ENCODE peak calls at places on chromosome 16, in six cellular contexts. One of them, this sample, is unnamed.

GRCh38 chr16:48384305-48384981 is 770 bp downstream of the SIAH1 start:
- DNase-seq in GM23338: peak
- DNase-seq in MM.1S: peak
- DNase-seq in neural progenitor cell: peak
- DNase-seq in PC-3: peak
- DNase-seq in HCT116: no peak
- DNase-seq in this sample: peak

GRCh38 chr16:17590711-17591654 is 120.2 kb upstream of the XYLT1 start:
- DNase-seq in GM23338: no peak
- DNase-seq in MM.1S: no peak
- DNase-seq in neural progenitor cell: no peak
- DNase-seq in PC-3: no peak
- DNase-seq in HCT116: no peak
- DNase-seq in this sample: no peak

GRCh38 chr16:5982979-5983378 is 885.4 kb upstream of the EEF2KMT start:
- DNase-seq in GM23338: no peak
- DNase-seq in MM.1S: no peak
- DNase-seq in neural progenitor cell: peak
- DNase-seq in PC-3: no peak
- DNase-seq in HCT116: no peak
- DNase-seq in this sample: no peak

GRCh38 chr16:56610017-56610608 is 1.7 kb downstream of the MT2A start:
- DNase-seq in GM23338: no peak
- DNase-seq in MM.1S: no peak
- DNase-seq in neural progenitor cell: no peak
- DNase-seq in PC-3: peak
- DNase-seq in HCT116: peak
- DNase-seq in this sample: peak

GRCh38 chr16:23771027-23771426 is 16.2 kb downstream of the CHP2 start:
- DNase-seq in GM23338: no peak
- DNase-seq in MM.1S: no peak
- DNase-seq in neural progenitor cell: no peak
- DNase-seq in PC-3: peak
- DNase-seq in HCT116: no peak
- DNase-seq in this sample: no peak

GRCh38 chr16:23709536-23709935 is 3.5 kb downstream of the ERN2 start:
- DNase-seq in GM23338: no peak
- DNase-seq in MM.1S: no peak
- DNase-seq in neural progenitor cell: no peak
- DNase-seq in PC-3: no peak
- DNase-seq in HCT116: no peak
- DNase-seq in this sample: no peak

GRCh38 chr16:50282010-50282538 is 15.7 kb downstream of the ADCY7 start:
- DNase-seq in GM23338: no peak
- DNase-seq in MM.1S: peak
- DNase-seq in neural progenitor cell: no peak
- DNase-seq in PC-3: no peak
- DNase-seq in HCT116: no peak
- DNase-seq in this sample: no peak

GRCh38 chr16:21685034-21685455 is 21.3 kb downstream of the OTOA start:
- DNase-seq in GM23338: peak
- DNase-seq in MM.1S: no peak
- DNase-seq in neural progenitor cell: peak
- DNase-seq in PC-3: no peak
- DNase-seq in HCT116: no peak
- DNase-seq in this sample: peak

GRCh38 chr16:28321700-28322411 is 29.5 kb downstream of the SBK1 start:
- DNase-seq in GM23338: peak
- DNase-seq in MM.1S: peak
- DNase-seq in neural progenitor cell: peak
- DNase-seq in PC-3: peak
- DNase-seq in HCT116: peak
- DNase-seq in this sample: peak

GRCh38 chr16:68070811-68071546 is 14.2 kb upstream of the NFATC3 start:
- DNase-seq in GM23338: no peak
- DNase-seq in MM.1S: no peak
- DNase-seq in neural progenitor cell: no peak
- DNase-seq in PC-3: no peak
- DNase-seq in HCT116: no peak
- DNase-seq in this sample: no peak

GRCh38 chr16:8634991-8635736 is 13.7 kb downstream of the METTL22 start:
- DNase-seq in GM23338: peak
- DNase-seq in MM.1S: no peak
- DNase-seq in neural progenitor cell: peak
- DNase-seq in PC-3: peak
- DNase-seq in HCT116: no peak
- DNase-seq in this sample: peak

GRCh38 chr16:53891409-53892139 is 187.6 kb downstream of the FTO start:
- DNase-seq in GM23338: no peak
- DNase-seq in MM.1S: no peak
- DNase-seq in neural progenitor cell: no peak
- DNase-seq in PC-3: no peak
- DNase-seq in HCT116: no peak
- DNase-seq in this sample: no peak

GRCh38 chr16:15495898-15496297 is 61.5 kb downstream of the BMERB1 start:
- DNase-seq in GM23338: no peak
- DNase-seq in MM.1S: no peak
- DNase-seq in neural progenitor cell: no peak
- DNase-seq in PC-3: no peak
- DNase-seq in HCT116: no peak
- DNase-seq in this sample: no peak

GRCh38 chr16:47475786-47476185 is 14.7 kb downstream of the PHKB start:
- DNase-seq in GM23338: no peak
- DNase-seq in MM.1S: no peak
- DNase-seq in neural progenitor cell: no peak
- DNase-seq in PC-3: no peak
- DNase-seq in HCT116: no peak
- DNase-seq in this sample: no peak

GRCh38 chr16:23948949-23949392 is 113.2 kb downstream of the PRKCB start:
- DNase-seq in GM23338: no peak
- DNase-seq in MM.1S: no peak
- DNase-seq in neural progenitor cell: no peak
- DNase-seq in PC-3: no peak
- DNase-seq in HCT116: no peak
- DNase-seq in this sample: no peak

GRCh38 chr16:67404740-67405226 is 11.5 kb upstream of the TPPP3 start:
- DNase-seq in GM23338: no peak
- DNase-seq in MM.1S: no peak
- DNase-seq in neural progenitor cell: no peak
- DNase-seq in PC-3: peak
- DNase-seq in HCT116: peak
- DNase-seq in this sample: peak

GRCh38 chr16:72025404-72026114 is 17.0 kb downstream of the DHODH start:
- DNase-seq in GM23338: no peak
- DNase-seq in MM.1S: no peak
- DNase-seq in neural progenitor cell: no peak
- DNase-seq in PC-3: no peak
- DNase-seq in HCT116: no peak
- DNase-seq in this sample: no peak

GRCh38 chr16:65249768-65250167 is 127.9 kb upstream of the CDH11 start:
- DNase-seq in GM23338: peak
- DNase-seq in MM.1S: no peak
- DNase-seq in neural progenitor cell: no peak
- DNase-seq in PC-3: no peak
- DNase-seq in HCT116: no peak
- DNase-seq in this sample: peak

GRCh38 chr16:12225816-12226480 is 249.4 kb downstream of the SNX29 start:
- DNase-seq in GM23338: no peak
- DNase-seq in MM.1S: no peak
- DNase-seq in neural progenitor cell: no peak
- DNase-seq in PC-3: no peak
- DNase-seq in HCT116: no peak
- DNase-seq in this sample: no peak

DNA sequence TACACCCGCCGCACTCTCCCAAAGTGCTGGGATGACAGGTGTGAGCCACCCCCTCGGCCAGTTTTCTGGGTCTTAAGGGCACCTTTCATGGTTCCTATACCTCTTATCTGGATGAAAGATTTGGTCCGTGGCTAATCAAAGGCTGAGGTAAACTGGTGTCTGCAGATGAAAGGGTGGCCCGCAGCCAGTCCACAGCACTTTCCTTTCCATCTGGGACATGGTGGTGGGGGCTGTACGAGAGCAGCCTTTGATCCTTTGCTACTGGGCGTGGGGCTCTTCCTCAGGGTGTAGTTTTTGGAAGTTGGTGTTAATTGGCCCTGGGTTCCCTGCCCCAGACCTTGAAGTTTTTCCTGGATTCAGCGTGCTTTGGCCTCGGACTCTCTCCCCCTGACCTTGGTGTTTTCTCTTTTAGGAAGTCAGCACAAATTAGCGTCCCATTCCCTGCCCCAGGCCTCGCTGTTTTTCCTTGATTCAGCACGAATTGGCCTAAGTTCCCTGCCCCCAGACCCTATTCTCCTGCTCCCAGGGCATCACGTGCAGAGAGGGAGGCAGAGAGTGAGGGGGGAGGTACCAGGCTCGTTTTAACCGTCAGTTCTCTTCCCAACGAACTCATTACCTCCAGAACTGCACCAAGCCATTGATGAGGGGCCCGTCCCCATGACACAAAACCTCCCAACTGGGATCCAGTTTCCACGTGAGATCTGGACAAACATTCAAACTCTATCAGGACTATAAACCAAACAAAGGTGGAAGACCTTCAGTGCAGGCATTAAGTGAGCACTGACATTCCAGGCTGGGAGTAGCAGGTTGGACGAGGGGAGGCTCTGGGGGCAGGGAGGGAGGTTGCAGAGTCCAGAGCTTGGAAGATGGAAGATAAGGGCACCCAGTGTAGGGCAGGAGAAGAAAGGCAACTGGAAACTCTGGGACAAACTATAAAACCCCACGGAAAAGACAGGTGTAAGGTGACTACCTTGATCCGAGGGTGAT is 11.6 kb downstream of the DPEP1 start:
- DNase-seq in GM23338: no peak
- DNase-seq in MM.1S: no peak
- DNase-seq in neural progenitor cell: no peak
- DNase-seq in PC-3: no peak
- DNase-seq in HCT116: no peak
- DNase-seq in this sample: no peak
- TF ChIP-seq EZH2 in GM23338: no peak
- TF ChIP-seq EZH2 in MM.1S: no peak
- TF ChIP-seq EZH2 in neural progenitor cell: no peak
- TF ChIP-seq EZH2 in PC-3: no peak
- TF ChIP-seq EZH2 in HCT116: no peak
- TF ChIP-seq EZH2 in this sample: no peak

DNA sequence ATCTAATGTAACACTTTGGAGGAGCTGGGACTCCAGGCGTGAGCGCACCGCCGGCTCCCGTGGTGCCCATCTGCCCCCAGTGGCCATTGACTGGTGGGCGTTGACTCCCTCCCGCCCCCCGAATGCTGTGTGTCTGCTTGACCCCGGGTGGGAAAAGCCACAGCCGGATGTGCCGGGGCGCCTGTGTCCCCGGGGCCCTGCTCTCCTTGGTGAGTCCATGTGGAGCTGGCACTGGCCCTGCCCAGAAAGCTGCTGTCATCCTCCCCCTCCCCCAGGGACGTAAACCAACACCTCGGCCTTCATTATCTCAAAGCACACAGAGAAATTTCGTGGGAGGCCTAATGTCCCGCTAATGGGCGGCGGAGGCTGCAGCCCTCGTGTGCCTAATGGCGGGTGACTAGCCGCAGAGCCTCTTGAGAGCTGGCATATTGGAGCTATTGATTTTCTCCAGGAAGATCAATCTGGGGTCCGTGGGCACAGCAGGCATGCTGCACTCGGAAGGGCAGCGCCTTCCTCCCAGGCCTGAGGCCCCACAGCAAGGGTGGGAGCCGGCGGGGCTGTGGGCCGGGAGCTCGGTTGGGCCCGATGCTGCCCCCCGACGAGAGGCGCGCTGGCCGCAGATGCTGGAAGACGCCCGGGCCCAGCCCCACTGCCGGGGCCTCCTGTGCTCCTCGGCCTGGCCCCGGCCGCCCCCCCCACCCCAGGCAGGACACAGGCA is 4.0 kb upstream of the PERCC1 start:
- DNase-seq in GM23338: peak
- DNase-seq in MM.1S: no peak
- DNase-seq in neural progenitor cell: no peak
- DNase-seq in PC-3: no peak
- DNase-seq in HCT116: no peak
- DNase-seq in this sample: no peak
- TF ChIP-seq EZH2phosphoT487 in GM23338: no peak
- TF ChIP-seq EZH2phosphoT487 in MM.1S: no peak
- TF ChIP-seq EZH2phosphoT487 in neural progenitor cell: no peak
- TF ChIP-seq EZH2phosphoT487 in PC-3: no peak
- TF ChIP-seq EZH2phosphoT487 in HCT116: no peak
- TF ChIP-seq EZH2phosphoT487 in this sample: no peak

GRCh38 chr16:59192551-59193199 is 458.6 kb upstream of the GOT2 start:
- DNase-seq in GM23338: peak
- DNase-seq in MM.1S: peak
- DNase-seq in neural progenitor cell: peak
- DNase-seq in PC-3: peak
- DNase-seq in HCT116: no peak
- DNase-seq in this sample: peak
- TF ChIP-seq CTCF in GM23338: peak
- TF ChIP-seq CTCF in MM.1S: peak
- TF ChIP-seq CTCF in neural progenitor cell: peak
- TF ChIP-seq CTCF in PC-3: peak
- TF ChIP-seq CTCF in HCT116: no peak
- TF ChIP-seq CTCF in this sample: peak

GRCh38 chr16:2964416-2965223 is 545 bp downstream of the KREMEN2 start:
- DNase-seq in GM23338: peak
- DNase-seq in MM.1S: no peak
- DNase-seq in neural progenitor cell: peak
- DNase-seq in PC-3: peak
- DNase-seq in HCT116: peak
- DNase-seq in this sample: peak
- TF ChIP-seq EZH2 in GM23338: no peak
- TF ChIP-seq EZH2 in MM.1S: no peak
- TF ChIP-seq EZH2 in neural progenitor cell: no peak
- TF ChIP-seq EZH2 in PC-3: no peak
- TF ChIP-seq EZH2 in HCT116: no peak
- TF ChIP-seq EZH2 in this sample: peak

GRCh38 chr16:19299565-19299964 is 14.0 kb downstream of the CLEC19A start:
- DNase-seq in GM23338: no peak
- DNase-seq in MM.1S: no peak
- DNase-seq in neural progenitor cell: no peak
- DNase-seq in PC-3: no peak
- DNase-seq in HCT116: no peak
- DNase-seq in this sample: no peak
- TF ChIP-seq EZH2phosphoT487 in GM23338: no peak
- TF ChIP-seq EZH2phosphoT487 in MM.1S: no peak
- TF ChIP-seq EZH2phosphoT487 in neural progenitor cell: no peak
- TF ChIP-seq EZH2phosphoT487 in PC-3: no peak
- TF ChIP-seq EZH2phosphoT487 in HCT116: no peak
- TF ChIP-seq EZH2phosphoT487 in this sample: no peak

GRCh38 chr16:85557083-85557975 is 55.8 kb upstream of the GSE1 start:
- DNase-seq in GM23338: peak
- DNase-seq in MM.1S: peak
- DNase-seq in neural progenitor cell: peak
- DNase-seq in PC-3: peak
- DNase-seq in HCT116: no peak
- DNase-seq in this sample: peak
- TF ChIP-seq CTCF in GM23338: no peak
- TF ChIP-seq CTCF in MM.1S: no peak
- TF ChIP-seq CTCF in neural progenitor cell: no peak
- TF ChIP-seq CTCF in PC-3: peak
- TF ChIP-seq CTCF in HCT116: no peak
- TF ChIP-seq CTCF in this sample: peak

GRCh38 chr16:89265647-89266046 is 48.1 kb downstream of the ZNF778 start:
- DNase-seq in GM23338: no peak
- DNase-seq in MM.1S: no peak
- DNase-seq in neural progenitor cell: no peak
- DNase-seq in PC-3: no peak
- DNase-seq in HCT116: no peak
- DNase-seq in this sample: no peak
- TF ChIP-seq EZH2 in GM23338: no peak
- TF ChIP-seq EZH2 in MM.1S: no peak
- TF ChIP-seq EZH2 in neural progenitor cell: no peak
- TF ChIP-seq EZH2 in PC-3: no peak
- TF ChIP-seq EZH2 in HCT116: no peak
- TF ChIP-seq EZH2 in this sample: no peak

This sample was measured in hepatocyte.